ENCODE peak calls at places on chromosomes 5 and 9, in five cellular contexts. G, F, Y, H and X are unnamed samples.

GRCh38 chr5:39495294-39495693 is 70.5 kb upstream of the DAB2 start:
- DNase-seq in G (no peak), H (no peak), F (no peak), Y (no peak), X (no peak)

GRCh38 chr9:138069731-138070456 is 192.3 kb downstream of the CACNA1B start:
- DNase-seq in H (no peak), G (no peak), F (peak; percentile 38), Y (no peak), X (no peak)

GRCh38 chr9:90914868-90915483 is 113.4 kb downstream of the SYK start:
- DNase-seq in G (peak; percentile 65), Y (peak; percentile 79), F (peak; percentile 76), H (peak; percentile 86), X (no peak)

GRCh38 chr5:134466241-134467069 is 54.8 kb upstream of the CDKN2AIPNL start:
- DNase-seq in G (peak; percentile 97), H (no peak), Y (peak; percentile 97), F (peak; percentile 99), X (peak; percentile 100)

GRCh38 chr5:126490167-126490937 is 67.1 kb downstream of the GRAMD2B start:
- DNase-seq in Y (no peak), G (no peak), H (peak; percentile 19), F (no peak), X (no peak)

GRCh38 chr5:8750100-8750499 is 795.8 kb downstream of the SEMA5A start:
- DNase-seq in H (no peak), G (no peak), Y (no peak), F (no peak), X (no peak)

GRCh38 chr5:15013654-15014463 is 142.3 kb upstream of the ANKH start:
- DNase-seq in F (no peak), G (no peak), H (peak; percentile 46), Y (no peak), X (no peak)

GRCh38 chr9:98807811-98808195 is 333 bp downstream of the GALNT12 start:
- DNase-seq in Y (no peak), G (no peak), F (peak; percentile 58), H (peak; percentile 33), X (no peak)

GRCh38 chr5:39912880-39913279 is 488.1 kb upstream of the DAB2 start:
- DNase-seq in G (no peak), Y (no peak), F (no peak), H (no peak), X (no peak)

GRCh38 chr9:106921341-106921899 is 58.5 kb downstream of the ZNF462 start:
- DNase-seq in H (no peak), Y (no peak), F (no peak), G (peak; percentile 75), X (no peak)

GRCh38 chr5:135398160-135398854 is 724 bp downstream of the MACROH2A1 start:
- DNase-seq in H (peak; percentile 70), G (no peak), F (no peak), Y (peak; percentile 71), X (no peak)

GRCh38 chr9:93097496-93098205 is 1.6 kb downstream of the CARD19 start:
- DNase-seq in Y (peak; percentile 49), F (peak; percentile 71), H (no peak), G (peak; percentile 41), X (peak; percentile 32)

GRCh38 chr9:34125681-34126206 is 754 bp downstream of the DCAF12 start:
- DNase-seq in G (no peak), F (no peak), H (no peak), Y (no peak), X (no peak)

GRCh38 chr5:176396330-176396729 is 7.8 kb downstream of the HIGD2A start:
- DNase-seq in Y (no peak), G (no peak), H (no peak), F (no peak), X (no peak)

GRCh38 chr5:114221807-114222206 is 140.1 kb upstream of the KCNN2 start:
- DNase-seq in H (no peak), G (no peak), Y (no peak), F (no peak), X (no peak)
- H3K27ac ChIP-seq in H (no peak overlapping the region), G (no peak overlapping the region), Y (no peak overlapping the region), F (no peak overlapping the region), X (no peak overlapping the region)

DNA sequence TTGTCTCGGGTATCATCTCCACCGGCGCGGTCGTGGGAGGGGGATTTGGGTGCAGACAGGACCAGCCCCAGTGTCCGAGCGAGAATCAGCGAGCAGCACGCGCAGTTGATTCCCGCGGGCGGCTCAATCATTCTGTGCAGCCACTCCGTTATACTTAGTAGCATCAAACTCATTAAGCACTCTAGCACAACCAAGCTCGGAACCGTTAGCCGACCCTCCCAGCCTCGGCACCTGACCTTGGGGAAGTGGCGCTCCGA is 195 bp downstream of the KYAT1 start:
- DNase-seq in Y (no peak), G (no peak), H (no peak), F (no peak), X (no peak)
- H3K4me1 ChIP-seq in Y (peaks cover 43% of the 10 kb centered on the region), G (peaks cover 22% of the 10 kb centered on the region), H (peaks cover 40% of the 10 kb centered on the region), F (peaks cover 56% of the 10 kb centered on the region), X (peaks cover 10% of the 10 kb centered on the region)

DNA sequence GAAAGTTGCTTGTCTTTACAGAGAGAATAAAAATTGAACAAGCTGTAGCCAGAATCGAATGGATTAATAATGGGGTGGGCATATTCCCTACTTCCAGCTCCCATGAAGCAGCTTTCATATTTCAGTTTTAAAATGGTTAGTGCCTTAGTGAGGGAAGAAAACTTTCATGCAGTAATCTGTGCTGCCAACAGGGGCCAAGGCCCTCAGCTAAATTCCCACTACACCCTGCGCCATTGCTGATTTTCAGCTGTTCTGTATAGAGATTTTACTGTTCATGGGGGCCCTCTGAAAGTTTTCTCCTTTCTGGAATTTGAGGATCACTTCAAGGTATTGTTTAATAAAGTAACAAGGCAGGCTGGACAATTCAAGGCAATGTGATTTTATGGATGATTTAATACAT is 58.2 kb downstream of the CAST start:
- DNase-seq in H (no peak), Y (no peak), G (no peak), F (no peak), X (no peak)
- TF ChIP-seq CTCF in H (peak; percentile 25), Y (no peak), G (no peak), F (no peak), X (no peak)

GRCh38 chr9:6014668-6015270 is 655 bp downstream of the RANBP6 start:
- DNase-seq in G (no peak), Y (no peak), H (no peak), F (no peak), X (no peak)
- H3K27ac ChIP-seq in G (peak overlapping the region; percentile 81), Y (peak overlapping the region; percentile 87), H (peak overlapping the region; percentile 38), F (peak overlapping the region; percentile 66), X (peak overlapping the region; percentile 85)

GRCh38 chr5:675111-675875 is 17.9 kb downstream of the TPPP start:
- DNase-seq in Y (no peak), G (no peak), H (no peak), F (peak; percentile 60), X (no peak)
- H3K4me1 ChIP-seq in Y (peaks cover 35% of the 10 kb centered on the region), G (peaks cover 26% of the 10 kb centered on the region), H (no peaks in the 10 kb centered on the region), F (peaks cover 42% of the 10 kb centered on the region), X (peaks cover 4% of the 10 kb centered on the region)

GRCh38 chr5:73303139-73304079 is 130.4 kb downstream of the TMEM174 start:
- DNase-seq in Y (no peak), H (no peak), F (no peak), G (no peak), X (no peak)
- TF ChIP-seq CTCF in Y (no peak), H (no peak), F (no peak), G (no peak), X (no peak)

GRCh38 chr9:121944741-121945191 is 148.3 kb downstream of the TTLL11 start:
- DNase-seq in H (peak; percentile 81), F (no peak), Y (no peak), G (no peak), X (no peak)
- H3K27ac ChIP-seq in H (peak overlapping the region; percentile 99), F (no peak overlapping the region), Y (no peak overlapping the region), G (no peak overlapping the region), X (peak overlapping the region; percentile 80)

DNA sequence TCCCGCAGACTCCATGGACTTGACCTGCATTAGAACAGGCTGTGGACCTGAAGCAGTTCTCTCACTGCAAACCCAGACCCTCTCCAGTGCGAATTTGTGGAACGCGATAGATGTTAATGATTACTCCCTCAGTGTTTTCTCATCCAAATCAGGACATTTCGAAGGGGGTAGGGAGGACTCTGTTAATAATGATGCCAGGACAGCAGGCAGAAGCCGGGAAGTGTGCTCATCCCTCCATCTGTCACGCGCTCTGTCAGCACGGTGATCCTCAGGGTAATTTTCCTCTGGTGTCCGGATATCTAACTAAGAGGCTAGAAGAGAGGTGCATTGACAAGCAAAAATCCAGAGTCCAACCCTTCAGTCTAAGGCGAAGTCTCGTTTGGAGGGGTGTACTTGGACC is 18.8 kb downstream of the RAPGEF1 start:
- DNase-seq in Y (no peak), H (no peak), F (no peak), G (no peak), X (no peak)
- H3K4me1 ChIP-seq in Y (peaks cover 70% of the 10 kb centered on the region), H (peaks cover 73% of the 10 kb centered on the region), F (peaks cover 27% of the 10 kb centered on the region), G (peaks cover 27% of the 10 kb centered on the region), X (no peaks in the 10 kb centered on the region)